ENCODE peak calls at places on chromosome 22, in seven cellular contexts. M is endodermal cell; G is MM.1S; F is CD8-positive, alpha-beta T cell; I is A549; C is AG09309; S is fibroblast of pulmonary artery. P is an unnamed sample.

GRCh38 chr22:27671413-27671721 is 130.2 kb downstream of the MN1 start:
- DNase-seq in F (no peak), S (no peak), I (no peak), C (no peak), G (no peak), M (no peak), P (no peak)

GRCh38 chr22:25775501-25775900 is 33.5 kb downstream of the MYO18B start:
- DNase-seq in F (no peak), I (no peak), G (no peak), C (no peak), S (no peak), M (peak), P (no peak)

GRCh38 chr22:49107561-49107960 is 720.1 kb downstream of the BRD1 start:
- DNase-seq in M (no peak), G (no peak), F (no peak), I (no peak), S (no peak), C (no peak), P (no peak)

GRCh38 chr22:26687439-26687838 is 30.1 kb downstream of the MIAT start:
- DNase-seq in C (no peak), I (no peak), M (no peak), G (no peak), F (no peak), S (no peak), P (no peak)

GRCh38 chr22:22427542-22428065 is 80.9 kb downstream of the ZNF280B start:
- DNase-seq in C (no peak), M (no peak), I (no peak), F (no peak), G (no peak), S (no peak), P (no peak)

GRCh38 chr22:50032941-50033601 is 20.5 kb upstream of the IL17REL start:
- DNase-seq in M (no peak), I (no peak), C (no peak), G (no peak), F (no peak), S (no peak), P (no peak)

GRCh38 chr22:49918911-49919881 is 762 bp downstream of the CRELD2 start:
- DNase-seq in I (no peak), M (no peak), F (no peak), S (no peak), G (no peak), C (no peak), P (no peak)

GRCh38 chr22:36208934-36209333 is 7.3 kb upstream of the APOL4 start:
- DNase-seq in F (no peak), M (no peak), G (no peak), S (no peak), C (no peak), I (no peak), P (no peak)

GRCh38 chr22:23450434-23450795 is 129.7 kb downstream of the IGLL1 start:
- DNase-seq in G (no peak), S (no peak), C (no peak), I (no peak), F (no peak), M (no peak), P (no peak)

GRCh38 chr22:29945435-29945834 is 62.5 kb downstream of the MTMR3 start:
- DNase-seq in C (no peak), F (no peak), G (no peak), S (no peak), I (no peak), M (no peak), P (no peak)

GRCh38 chr22:39519681-39520053 is 695 bp upstream of the ATF4 start:
- DNase-seq in M (no peak), G (peak), I (peak), S (no peak), C (no peak), F (no peak), P (no peak)

GRCh38 chr22:49197500-49197899 is 630.2 kb downstream of the BRD1 start:
- DNase-seq in G (no peak), S (no peak), C (no peak), M (peak), F (no peak), I (no peak), P (no peak)

GRCh38 chr22:49992921-49993648 is 19.5 kb downstream of the IL17REL start:
- DNase-seq in S (peak), M (peak), C (peak), G (peak), F (peak), I (peak), P (peak)

GRCh38 chr22:24833881-24834495 is 28.0 kb downstream of the SGSM1 start:
- DNase-seq in S (no peak), I (no peak), F (no peak), G (no peak), C (no peak), M (no peak), P (no peak)

GRCh38 chr22:36486619-36487384 is 5.4 kb upstream of the TXN2 start:
- DNase-seq in F (peak), I (peak), M (peak), C (no peak), S (peak), G (peak), P (no peak)

GRCh38 chr22:50674606-50675552 is 2.3 kb downstream of the SHANK3 start:
- DNase-seq in C (no peak), S (no peak), M (peak), F (no peak), G (no peak), I (peak), P (peak)

GRCh38 chr22:24503137-24503850 is 8.2 kb downstream of the UPB1 start:
- DNase-seq in M (peak), G (peak), F (peak), C (no peak), S (peak), I (peak), P (peak)

GRCh38 chr22:29733362-29734322 is 13.8 kb downstream of the CABP7 start:
- DNase-seq in S (no peak), I (no peak), M (no peak), C (no peak), F (no peak), G (no peak), P (peak)

GRCh38 chr22:26592368-26593015 is 2.6 kb upstream of the TPST2 start:
- DNase-seq in S (no peak), F (peak), C (no peak), G (peak), M (no peak), I (no peak), P (peak)

GRCh38 chr22:39908737-39909136 is 7.9 kb downstream of the GRAP2 start:
- DNase-seq in F (no peak), C (no peak), G (no peak), M (no peak), S (no peak), I (no peak), P (no peak)

GRCh38 chr22:41501209-41501608 is 32.3 kb downstream of the ACO2 start:
- DNase-seq in G (no peak), M (no peak), C (no peak), I (peak), F (no peak), S (no peak), P (peak)

GRCh38 chr22:24076091-24076867 is 65.2 kb downstream of the CABIN1 start:
- DNase-seq in G (no peak), F (no peak), C (no peak), M (no peak), S (no peak), I (no peak), P (no peak)

GRCh38 chr22:45968751-45969413 is 8.1 kb downstream of the WNT7B start:
- DNase-seq in I (no peak), G (no peak), F (no peak), S (peak), C (peak), M (no peak), P (no peak)

GRCh38 chr22:45970709-45971388 is 6.1 kb downstream of the WNT7B start:
- DNase-seq in M (peak), F (no peak), C (no peak), I (no peak), S (no peak), G (no peak), P (no peak)

GRCh38 chr22:45968003-45968650 is 8.8 kb downstream of the WNT7B start:
- DNase-seq in M (no peak), S (no peak), C (no peak), F (no peak), G (no peak), I (no peak), P (no peak)

GRCh38 chr22:45969801-45970464 is 7.0 kb downstream of the WNT7B start:
- DNase-seq in C (no peak), S (no peak), M (no peak), F (no peak), I (no peak), G (no peak), P (peak)

GRCh38 chr22:45969414-45969799 is 7.6 kb downstream of the WNT7B start:
- DNase-seq in F (no peak), M (peak), C (no peak), G (no peak), I (peak), S (peak), P (peak)
- TF ChIP-seq CTCF in F (no peak), M (peak), C (peak), G (no peak), I (no peak), S (peak), P (no peak)

DNA sequence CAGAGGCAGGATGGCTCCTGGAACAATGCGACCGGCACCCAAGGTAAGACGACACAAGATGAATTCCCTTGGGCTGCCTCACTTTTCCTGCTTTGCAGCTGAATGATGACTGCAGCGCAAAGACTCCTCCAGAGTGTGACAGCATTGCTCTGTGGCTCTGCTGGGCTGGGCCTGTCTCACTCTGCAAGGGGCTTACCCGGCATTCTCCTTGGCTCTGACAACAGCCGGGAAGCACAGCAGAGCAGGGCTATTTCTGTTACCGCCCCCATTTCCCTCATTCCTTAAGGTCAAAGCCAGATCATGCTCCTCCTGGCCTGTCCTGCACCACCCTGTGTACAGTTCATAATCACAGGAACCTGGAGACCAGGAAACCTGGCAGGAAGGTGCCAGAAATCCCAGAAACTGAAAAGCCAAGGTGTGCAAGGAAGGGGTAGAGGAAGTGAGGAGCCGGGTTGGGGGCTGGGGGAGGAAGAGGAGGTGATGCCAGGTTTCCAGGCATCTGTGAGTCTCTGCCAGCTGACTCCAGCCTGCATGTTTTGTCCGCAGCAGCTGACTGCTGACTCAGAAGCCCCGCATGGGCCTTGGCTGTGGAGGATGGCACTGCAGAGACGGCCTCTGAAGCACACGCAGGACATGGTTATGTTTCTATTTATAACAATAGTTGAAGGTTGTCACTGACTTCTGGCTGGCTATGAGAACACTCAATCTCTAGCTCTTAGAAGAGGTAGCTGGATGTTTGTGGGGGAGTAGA is 113.6 kb downstream of the MICAL3 start:
- DNase-seq in F (no peak), I (peak), C (peak), G (peak), M (peak), S (peak), P (no peak)
- TF ChIP-seq CTCF in F (no peak), I (peak), C (peak), G (no peak), M (peak), S (peak), P (peak)

DNA sequence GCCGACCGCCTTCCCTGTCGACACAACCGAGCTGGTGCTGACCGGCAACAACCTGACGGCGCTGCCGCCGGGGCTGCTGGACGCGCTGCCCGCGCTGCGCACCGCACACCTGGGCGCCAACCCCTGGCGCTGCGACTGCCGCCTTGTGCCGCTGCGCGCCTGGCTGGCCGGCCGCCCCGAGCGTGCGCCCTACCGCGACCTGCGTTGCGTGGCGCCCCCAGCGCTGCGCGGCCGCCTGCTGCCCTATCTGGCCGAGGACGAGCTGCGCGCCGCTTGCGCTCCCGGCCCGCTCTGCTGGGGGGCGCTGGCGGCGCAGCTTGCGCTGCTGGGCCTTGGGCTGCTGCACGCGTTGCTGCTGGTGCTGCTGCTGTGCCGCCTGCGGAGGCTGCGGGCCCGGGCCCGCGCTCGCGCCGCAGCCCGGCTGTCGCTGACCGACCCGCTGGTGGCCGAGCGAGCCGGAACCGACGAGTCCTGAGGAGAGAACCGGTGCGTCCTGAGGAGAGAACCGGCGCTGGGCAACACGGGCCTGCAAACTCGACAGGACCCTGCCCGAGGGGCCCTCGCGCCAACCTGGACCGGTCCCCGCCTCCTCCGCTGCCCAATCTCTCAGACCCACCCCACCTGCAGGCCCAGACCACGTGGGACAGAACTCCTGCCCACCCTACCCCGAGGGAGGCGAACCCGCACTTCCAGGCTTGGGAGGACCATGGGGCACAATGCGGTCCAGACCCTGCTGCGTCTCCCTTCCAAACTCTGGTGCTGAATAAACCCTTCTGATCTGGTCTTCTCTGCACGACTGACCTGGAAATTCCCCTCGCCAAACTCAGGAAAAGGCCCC is 870 bp downstream of the GP1BB start:
- DNase-seq in F (no peak), S (peak), M (peak), C (no peak), I (peak), G (no peak), P (peak)
- TF ChIP-seq CTCF in F (peak), S (no peak), M (peak), C (no peak), I (no peak), G (no peak), P (peak)

GRCh38 chr22:32822188-32822877 is 20.8 kb downstream of the TIMP3 start:
- DNase-seq in G (no peak), M (no peak), S (no peak), I (no peak), C (no peak), F (no peak), P (no peak)
- TF ChIP-seq CTCF in G (no peak), M (no peak), S (no peak), I (no peak), C (no peak), F (no peak), P (no peak)

DNA sequence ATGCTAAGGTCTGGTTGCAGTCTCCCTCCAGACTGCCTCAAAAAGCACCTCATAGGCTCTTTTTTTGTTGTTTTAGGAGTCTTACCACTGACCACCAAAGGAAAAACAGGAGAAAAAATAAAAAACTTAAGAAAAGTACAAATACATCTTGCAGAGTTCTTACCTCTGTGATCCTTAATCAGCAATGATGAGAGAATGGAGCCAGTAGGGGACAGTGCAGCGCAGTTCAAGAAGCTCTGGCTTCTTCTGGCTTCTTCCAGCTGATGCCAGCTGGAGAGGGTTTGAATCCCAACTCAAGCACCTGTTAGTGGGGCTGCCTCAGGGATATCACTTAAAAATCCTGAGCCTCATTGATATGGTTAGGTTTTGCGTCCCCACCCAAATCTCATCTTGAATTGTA is 223.3 kb upstream of the ISX start:
- DNase-seq in C (no peak), M (peak), F (no peak), S (no peak), G (no peak), I (no peak), P (no peak)
- TF ChIP-seq CTCF in C (no peak), M (peak), F (no peak), S (no peak), G (no peak), I (no peak), P (no peak)

GRCh38 chr22:17366830-17367229 is 2.4 kb upstream of the CECR2 start:
- DNase-seq in C (no peak), S (no peak), I (peak), G (no peak), M (peak), F (peak), P (peak)
- TF ChIP-seq CTCF in C (no peak), S (peak), I (no peak), G (peak), M (peak), F (no peak), P (peak)

DNA sequence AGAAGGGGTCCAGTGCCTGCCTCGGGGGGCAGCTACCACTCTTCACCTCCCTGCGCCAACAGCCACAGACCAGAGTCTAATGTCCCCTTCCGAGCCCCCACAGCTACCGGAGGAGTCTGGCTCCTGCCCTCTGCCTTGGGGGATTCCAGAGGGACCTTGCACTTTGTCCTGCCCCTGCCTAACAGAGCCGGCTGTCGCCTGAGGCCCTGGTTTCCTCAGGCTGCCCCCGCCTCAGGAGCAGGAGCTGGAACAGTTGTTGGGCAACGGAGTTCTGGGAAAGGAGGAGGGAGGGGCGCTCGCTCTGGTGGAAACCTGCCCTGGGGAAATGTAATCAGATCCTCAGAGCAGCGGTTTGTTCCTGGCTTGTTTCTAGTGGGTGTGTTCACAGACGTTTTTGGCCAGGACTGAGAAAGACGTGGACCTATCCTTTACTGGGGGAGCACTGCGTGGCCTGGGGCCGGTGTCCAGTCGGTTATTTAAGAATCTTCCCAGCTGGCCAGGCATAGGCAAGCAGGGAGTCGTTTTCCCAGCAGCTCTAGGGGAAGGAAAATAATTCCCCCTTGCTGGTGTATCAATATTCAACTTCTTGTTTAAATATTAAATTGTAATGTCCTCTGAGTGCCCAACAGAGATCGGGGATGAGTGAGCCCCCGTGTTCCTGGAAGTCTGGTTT is 32.3 kb downstream of the A4GALT start:
- DNase-seq in F (no peak), S (peak), C (peak), I (peak), G (no peak), M (peak), P (no peak)
- TF ChIP-seq CTCF in F (no peak), S (no peak), C (no peak), I (no peak), G (no peak), M (no peak), P (no peak)

GRCh38 chr22:37751449-37752188 is 54.8 kb downstream of the TRIOBP start:
- DNase-seq in S (no peak), G (no peak), I (peak), F (no peak), C (no peak), M (peak), P (no peak)

GRCh38 chr22:37753746-37754145 is 54.0 kb upstream of the GCAT start:
- DNase-seq in C (no peak), S (no peak), F (no peak), I (peak), M (no peak), G (no peak), P (no peak)

GRCh38 chr22:37750596-37751162 is 53.8 kb downstream of the TRIOBP start:
- DNase-seq in F (no peak), I (no peak), M (no peak), S (no peak), C (no peak), G (no peak), P (no peak)

GRCh38 chr22:37749831-37750595 is 53.2 kb downstream of the TRIOBP start:
- DNase-seq in C (no peak), G (no peak), M (no peak), S (peak), F (no peak), I (no peak), P (no peak)

DNA sequence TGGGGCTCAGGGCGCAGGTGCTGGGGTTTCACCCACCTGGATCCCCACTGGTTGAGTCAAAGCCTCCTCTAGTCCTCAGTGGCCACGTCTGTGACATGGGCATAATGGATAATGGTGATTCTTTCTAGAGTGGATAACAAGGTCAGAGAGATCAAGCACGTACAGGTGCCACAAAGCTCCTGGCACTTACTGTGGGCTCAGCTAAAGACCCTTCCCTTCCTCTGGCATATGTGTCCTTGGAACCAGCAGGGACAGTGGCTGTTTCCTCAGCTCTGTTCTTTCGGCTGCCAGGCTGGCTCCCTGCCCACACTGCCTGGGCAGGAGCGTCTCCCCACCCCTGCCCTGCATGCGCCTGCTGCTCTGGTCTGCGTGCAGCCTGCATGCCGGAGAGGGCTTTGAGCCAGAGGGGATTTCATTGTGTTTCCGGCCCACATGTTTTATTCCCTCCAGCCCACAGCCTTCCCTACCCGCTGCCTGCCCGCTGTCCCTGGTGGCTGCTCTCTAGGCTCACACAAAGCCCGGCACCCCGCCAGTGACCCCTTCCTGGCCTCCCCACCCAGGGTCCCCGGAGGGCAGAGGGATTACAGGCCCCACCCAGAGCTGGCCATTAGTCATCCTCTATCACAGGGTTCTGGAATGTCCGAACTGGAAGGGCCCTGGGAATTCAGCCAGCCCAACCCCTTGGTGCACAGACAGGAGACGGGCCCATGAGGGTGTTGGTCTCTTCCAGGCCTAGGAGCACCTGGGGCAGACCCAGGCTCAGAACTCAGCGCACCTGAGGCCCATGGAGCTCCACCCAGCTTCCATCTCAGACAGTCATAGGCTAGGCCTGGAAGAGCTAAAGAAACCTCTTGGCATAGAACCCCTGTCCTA is 55.3 kb upstream of the GCAT start:
- DNase-seq in M (peak), S (peak), I (peak), C (peak), F (no peak), G (no peak), P (no peak)
- TF ChIP-seq CTCF in M (no peak), S (peak), I (no peak), C (peak), F (no peak), G (no peak), P (no peak)